ENCODE peak calls at places on chromosomes 5 and 9, in six cellular contexts. One of them, this sample, is unnamed.

GRCh38 chr9:4339357-4339756 is 39.5 kb upstream of the GLIS3 start:
- DNase-seq in OCI-LY7: peak; percentile 27
- DNase-seq in mesothelial cell of epicardium: peak; percentile 42
- DNase-seq in lung: peak; percentile 80
- DNase-seq in PC-3: peak; percentile 87
- DNase-seq in heart right ventricle: peak; percentile 81
- DNase-seq in this sample: peak; percentile 58

GRCh38 chr9:101219030-101219429 is 165.8 kb downstream of the BAAT start:
- DNase-seq in heart right ventricle: no peak
- DNase-seq in PC-3: no peak
- DNase-seq in lung: no peak
- DNase-seq in mesothelial cell of epicardium: no peak
- DNase-seq in OCI-LY7: no peak
- DNase-seq in this sample: no peak

GRCh38 chr9:70355801-70356200 is 58.7 kb downstream of the KLF9 start:
- DNase-seq in OCI-LY7: no peak
- DNase-seq in lung: no peak
- DNase-seq in heart right ventricle: no peak
- DNase-seq in mesothelial cell of epicardium: no peak
- DNase-seq in PC-3: no peak
- DNase-seq in this sample: no peak

GRCh38 chr9:114313186-114313585 is 9.7 kb upstream of the ORM1 start:
- DNase-seq in OCI-LY7: no peak
- DNase-seq in lung: no peak
- DNase-seq in heart right ventricle: no peak
- DNase-seq in PC-3: no peak
- DNase-seq in mesothelial cell of epicardium: no peak
- DNase-seq in this sample: no peak

GRCh38 chr5:103101079-103101732 is 18.7 kb downstream of the GIN1 start:
- DNase-seq in OCI-LY7: no peak
- DNase-seq in lung: no peak
- DNase-seq in heart right ventricle: no peak
- DNase-seq in mesothelial cell of epicardium: no peak
- DNase-seq in PC-3: no peak
- DNase-seq in this sample: no peak

GRCh38 chr9:129835860-129836223 is 584 bp downstream of the USP20 start:
- DNase-seq in OCI-LY7: no peak
- DNase-seq in mesothelial cell of epicardium: no peak
- DNase-seq in PC-3: peak; percentile 14
- DNase-seq in heart right ventricle: no peak
- DNase-seq in lung: no peak
- DNase-seq in this sample: no peak

GRCh38 chr5:173499471-173500212 is 116.8 kb downstream of the BOD1 start:
- DNase-seq in mesothelial cell of epicardium: no peak
- DNase-seq in PC-3: no peak
- DNase-seq in lung: no peak
- DNase-seq in OCI-LY7: no peak
- DNase-seq in heart right ventricle: no peak
- DNase-seq in this sample: no peak

GRCh38 chr9:14331120-14331519 is 17.2 kb upstream of the NFIB start:
- DNase-seq in heart right ventricle: no peak
- DNase-seq in mesothelial cell of epicardium: no peak
- DNase-seq in PC-3: no peak
- DNase-seq in OCI-LY7: no peak
- DNase-seq in lung: no peak
- DNase-seq in this sample: no peak

GRCh38 chr5:169577966-169578365 is 5.6 kb upstream of the SPDL1 start:
- DNase-seq in OCI-LY7: peak; percentile 12
- DNase-seq in PC-3: peak; percentile 54
- DNase-seq in lung: no peak
- DNase-seq in mesothelial cell of epicardium: no peak
- DNase-seq in heart right ventricle: no peak
- DNase-seq in this sample: no peak

GRCh38 chr5:11903614-11904269 is 504 bp downstream of the CTNND2 start:
- DNase-seq in lung: no peak
- DNase-seq in mesothelial cell of epicardium: peak; percentile 41
- DNase-seq in heart right ventricle: no peak
- DNase-seq in PC-3: peak; percentile 57
- DNase-seq in OCI-LY7: no peak
- DNase-seq in this sample: no peak

GRCh38 chr5:180034564-180034963 is 37.0 kb downstream of the RNF130 start:
- DNase-seq in OCI-LY7: no peak
- DNase-seq in PC-3: peak; percentile 73
- DNase-seq in heart right ventricle: no peak
- DNase-seq in lung: no peak
- DNase-seq in mesothelial cell of epicardium: no peak
- DNase-seq in this sample: no peak

GRCh38 chr9:91555132-91555531 is 131.5 kb upstream of the NFIL3 start:
- DNase-seq in mesothelial cell of epicardium: no peak
- DNase-seq in PC-3: peak; percentile 54
- DNase-seq in heart right ventricle: no peak
- DNase-seq in lung: no peak
- DNase-seq in OCI-LY7: no peak
- DNase-seq in this sample: no peak

GRCh38 chr9:134592018-134592818 is 49.4 kb upstream of the COL5A1 start:
- DNase-seq in PC-3: no peak
- DNase-seq in heart right ventricle: peak; percentile 38
- DNase-seq in lung: no peak
- DNase-seq in mesothelial cell of epicardium: no peak
- DNase-seq in OCI-LY7: no peak
- DNase-seq in this sample: peak; percentile 38

GRCh38 chr9:7963026-7963425 is 163.4 kb upstream of the DMAC1 start:
- DNase-seq in lung: no peak
- DNase-seq in mesothelial cell of epicardium: no peak
- DNase-seq in heart right ventricle: no peak
- DNase-seq in OCI-LY7: no peak
- DNase-seq in PC-3: no peak
- DNase-seq in this sample: no peak

GRCh38 chr5:144566747-144567415 is 396.2 kb downstream of the KCTD16 start:
- DNase-seq in heart right ventricle: no peak
- DNase-seq in mesothelial cell of epicardium: no peak
- DNase-seq in PC-3: peak; percentile 29
- DNase-seq in OCI-LY7: no peak
- DNase-seq in lung: no peak
- DNase-seq in this sample: no peak

GRCh38 chr9:89380437-89381307 is 62.4 kb downstream of the SECISBP2 start:
- DNase-seq in heart right ventricle: no peak
- DNase-seq in mesothelial cell of epicardium: no peak
- DNase-seq in lung: no peak
- DNase-seq in OCI-LY7: no peak
- DNase-seq in PC-3: no peak
- DNase-seq in this sample: no peak

GRCh38 chr5:146027746-146028145 is 77.6 kb downstream of the PLAC8L1 start:
- DNase-seq in OCI-LY7: no peak
- DNase-seq in lung: no peak
- DNase-seq in heart right ventricle: no peak
- DNase-seq in mesothelial cell of epicardium: no peak
- DNase-seq in PC-3: peak; percentile 96
- DNase-seq in this sample: no peak

GRCh38 chr9:79617395-79617794 is 45.6 kb downstream of the TLE4 start:
- DNase-seq in PC-3: no peak
- DNase-seq in OCI-LY7: no peak
- DNase-seq in lung: peak; percentile 35
- DNase-seq in heart right ventricle: peak; percentile 22
- DNase-seq in mesothelial cell of epicardium: no peak
- DNase-seq in this sample: peak; percentile 24

GRCh38 chr9:96048116-96048953 is 172.8 kb downstream of the ERCC6L2 start:
- DNase-seq in heart right ventricle: no peak
- DNase-seq in PC-3: no peak
- DNase-seq in mesothelial cell of epicardium: no peak
- DNase-seq in OCI-LY7: no peak
- DNase-seq in lung: no peak
- DNase-seq in this sample: no peak

GRCh38 chr5:140690941-140691924 is at the start of the genes HARS1 and HARS2:
- DNase-seq in lung: peak; percentile 93
- DNase-seq in PC-3: peak; percentile 94
- DNase-seq in OCI-LY7: peak; percentile 92
- DNase-seq in mesothelial cell of epicardium: peak; percentile 55
- DNase-seq in heart right ventricle: peak; percentile 92
- DNase-seq in this sample: peak; percentile 86
- TF ChIP-seq CTCF in lung: no peak
- TF ChIP-seq CTCF in PC-3: no peak
- TF ChIP-seq CTCF in OCI-LY7: no peak
- TF ChIP-seq CTCF in mesothelial cell of epicardium: no peak
- TF ChIP-seq CTCF in heart right ventricle: peak; percentile 38
- TF ChIP-seq CTCF in this sample: no peak

DNA sequence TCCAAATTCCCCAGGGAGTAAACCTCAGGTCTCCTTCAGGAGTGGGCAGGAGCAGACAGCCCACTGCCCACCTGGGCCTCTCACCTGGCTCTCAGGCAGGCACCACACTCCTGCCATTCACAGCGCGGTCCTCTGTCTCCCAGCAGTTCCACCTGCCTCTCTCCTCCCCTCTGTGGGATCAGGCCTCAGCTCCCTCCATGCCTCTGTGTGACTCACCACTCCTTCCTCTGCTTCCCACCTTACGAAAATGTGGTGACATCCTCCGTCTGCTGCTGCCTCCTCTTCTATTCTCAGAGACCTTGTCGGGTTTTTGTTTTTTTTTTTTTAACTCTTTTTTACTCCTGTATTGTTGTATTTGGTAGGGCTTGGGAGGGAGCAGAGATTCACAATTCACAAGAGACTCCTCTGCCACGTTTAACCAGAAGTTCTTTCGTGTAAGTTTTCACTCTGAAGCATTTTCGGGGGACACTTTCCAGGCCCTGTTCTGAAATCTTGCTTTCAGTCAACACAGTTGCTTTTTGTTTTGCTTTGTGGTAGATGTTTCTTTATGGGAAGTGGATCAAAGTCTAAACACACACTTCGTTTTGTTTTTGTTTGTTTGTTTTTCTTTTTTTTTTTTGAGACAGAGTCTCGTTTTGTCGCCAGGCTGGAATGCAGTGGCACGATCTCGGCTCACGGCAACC is 21.1 kb upstream of the CDKN2AIPNL start:
- DNase-seq in lung: no peak
- DNase-seq in heart right ventricle: no peak
- DNase-seq in OCI-LY7: no peak
- DNase-seq in mesothelial cell of epicardium: no peak
- DNase-seq in PC-3: no peak
- DNase-seq in this sample: no peak
- TF ChIP-seq CTCF in lung: no peak
- TF ChIP-seq CTCF in heart right ventricle: no peak
- TF ChIP-seq CTCF in OCI-LY7: no peak
- TF ChIP-seq CTCF in mesothelial cell of epicardium: no peak
- TF ChIP-seq CTCF in PC-3: no peak
- TF ChIP-seq CTCF in this sample: no peak

DNA sequence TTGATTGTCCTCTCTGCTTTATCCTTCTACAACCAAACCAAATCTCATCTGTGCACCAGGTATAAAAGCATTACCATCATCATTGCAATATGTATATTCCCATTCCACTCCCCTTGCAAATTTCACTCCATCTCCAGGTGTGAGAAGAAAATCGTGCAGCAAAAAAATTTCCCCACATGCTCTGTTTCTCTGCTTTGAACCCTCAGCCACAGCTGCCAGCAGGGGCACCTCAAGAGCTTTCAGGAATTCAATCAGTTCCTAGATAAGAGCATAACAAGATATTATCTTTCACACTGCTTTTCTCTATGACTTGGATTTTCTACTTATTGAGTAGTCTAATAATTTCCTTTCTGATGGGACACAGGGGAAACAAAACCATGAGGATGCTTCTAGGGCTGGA is 204.4 kb downstream of the SEC61B start:
- DNase-seq in OCI-LY7: no peak
- DNase-seq in PC-3: no peak
- DNase-seq in mesothelial cell of epicardium: no peak
- DNase-seq in heart right ventricle: no peak
- DNase-seq in lung: no peak
- DNase-seq in this sample: no peak
- TF ChIP-seq CTCF in OCI-LY7: peak; percentile 11
- TF ChIP-seq CTCF in PC-3: no peak
- TF ChIP-seq CTCF in mesothelial cell of epicardium: no peak
- TF ChIP-seq CTCF in heart right ventricle: no peak
- TF ChIP-seq CTCF in lung: no peak
- TF ChIP-seq CTCF in this sample: no peak

GRCh38 chr5:9588254-9588653 is 41.9 kb downstream of the TAS2R1 start:
- DNase-seq in heart right ventricle: no peak
- DNase-seq in OCI-LY7: no peak
- DNase-seq in PC-3: no peak
- DNase-seq in mesothelial cell of epicardium: no peak
- DNase-seq in lung: no peak
- DNase-seq in this sample: no peak

GRCh38 chr5:9582406-9582805 is 36.5 kb upstream of the SEMA5A start:
- DNase-seq in heart right ventricle: no peak
- DNase-seq in mesothelial cell of epicardium: no peak
- DNase-seq in lung: no peak
- DNase-seq in PC-3: peak; percentile 32
- DNase-seq in OCI-LY7: no peak
- DNase-seq in this sample: no peak

GRCh38 chr5:9589049-9589835 is 40.9 kb downstream of the TAS2R1 start:
- DNase-seq in heart right ventricle: no peak
- DNase-seq in mesothelial cell of epicardium: no peak
- DNase-seq in lung: no peak
- DNase-seq in PC-3: no peak
- DNase-seq in OCI-LY7: no peak
- DNase-seq in this sample: no peak

DNA sequence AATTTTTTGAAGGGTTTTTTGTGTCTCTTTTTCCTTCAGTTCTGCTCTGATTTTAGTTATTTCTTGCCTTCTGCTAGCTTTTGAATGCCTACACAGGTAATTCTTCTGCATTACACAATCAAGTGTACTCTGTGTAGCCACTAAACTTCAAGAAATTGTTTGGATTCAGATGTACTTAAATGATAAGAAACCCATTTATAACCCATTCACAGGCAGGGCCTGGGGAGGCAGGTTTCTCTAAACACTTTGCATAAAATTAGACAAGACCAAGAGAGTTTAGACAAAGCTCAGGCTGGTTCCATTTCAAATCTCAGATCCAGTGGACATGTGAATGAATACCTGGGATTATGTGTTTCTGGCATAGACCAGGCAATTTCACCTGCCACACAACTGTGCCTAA is 41.3 kb upstream of the SEMA5A start:
- DNase-seq in lung: no peak
- DNase-seq in heart right ventricle: no peak
- DNase-seq in PC-3: no peak
- DNase-seq in mesothelial cell of epicardium: no peak
- DNase-seq in OCI-LY7: no peak
- DNase-seq in this sample: no peak
- TF ChIP-seq CTCF in lung: no peak
- TF ChIP-seq CTCF in heart right ventricle: no peak
- TF ChIP-seq CTCF in PC-3: no peak
- TF ChIP-seq CTCF in mesothelial cell of epicardium: no peak
- TF ChIP-seq CTCF in OCI-LY7: no peak
- TF ChIP-seq CTCF in this sample: no peak